ENCODE peak calls at places on chromosome 15, in five cellular contexts. Z is AG09319, S is upper lobe of right lung, E is stomach, W is astrocyte of the spinal cord. R is an unnamed sample.

GRCh38 chr15:40323953-40324937 is 753 bp downstream of the INAFM2 start:
- DNase-seq in Z (no peak), S (peak), E (no peak), W (no peak), R (peak)

GRCh38 chr15:57677206-57677605 is 29.3 kb upstream of the POLR2M start:
- DNase-seq in Z (no peak), S (no peak), E (no peak), W (no peak), R (no peak)

GRCh38 chr15:27545494-27546255 is 553.4 kb downstream of the OCA2 start:
- DNase-seq in Z (no peak), S (no peak), E (no peak), W (no peak), R (no peak)

GRCh38 chr15:84810073-84810840 is 6.9 kb upstream of the ALPK3 start:
- DNase-seq in Z (no peak), S (peak), E (no peak), W (no peak), R (no peak)

GRCh38 chr15:39358441-39359041 is 222.3 kb upstream of the THBS1 start:
- DNase-seq in Z (no peak), S (no peak), E (peak), W (peak), R (no peak)

GRCh38 chr15:40344217-40344616 is 3.5 kb upstream of the CCDC9B start:
- DNase-seq in Z (no peak), S (peak), E (no peak), W (peak), R (no peak)

GRCh38 chr15:22258402-22259150 is 178.2 kb downstream of the OR4M2 start:
- DNase-seq in Z (no peak), S (no peak), E (no peak), W (no peak), R (no peak)

GRCh38 chr15:71596672-71597071 is 213.7 kb upstream of the NR2E3 start:
- DNase-seq in Z (peak), S (no peak), E (peak), W (peak), R (no peak)

GRCh38 chr15:71653986-71654713 is 156.2 kb upstream of the NR2E3 start:
- DNase-seq in Z (no peak), S (no peak), E (peak), W (no peak), R (no peak)

GRCh38 chr15:60975951-60976350 is 253.2 kb downstream of the RORA start:
- DNase-seq in Z (no peak), S (no peak), E (no peak), W (no peak), R (no peak)

GRCh38 chr15:80878867-80879250 is 99.7 kb downstream of the CEMIP start:
- DNase-seq in Z (no peak), S (no peak), E (no peak), W (no peak), R (no peak)

GRCh38 chr15:90946538-90946937 is 8.1 kb upstream of the RCCD1 start:
- DNase-seq in Z (no peak), S (no peak), E (no peak), W (no peak), R (no peak)

DNA sequence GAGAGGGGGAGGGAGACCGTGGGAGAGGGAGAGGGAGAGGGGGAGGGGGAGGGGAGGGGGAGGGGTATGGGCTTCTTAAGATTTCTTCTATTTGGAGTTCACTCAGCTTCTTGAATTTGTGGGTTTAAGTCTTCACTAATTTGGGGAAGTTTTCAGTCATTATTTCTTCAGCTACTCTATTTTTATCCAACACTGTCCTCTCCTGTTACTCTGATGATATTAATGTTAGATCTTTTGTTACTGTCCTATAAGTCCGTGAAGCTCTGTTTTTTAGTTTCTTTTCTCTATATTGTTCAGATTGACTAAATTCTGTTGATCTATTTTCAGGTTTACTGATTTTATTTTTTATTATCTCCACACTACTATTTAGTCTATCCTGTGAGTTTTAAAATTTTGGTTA is 351.5 kb upstream of the TPM1 start:
- DNase-seq in Z (no peak), S (no peak), E (no peak), W (no peak), R (no peak)
- TF ChIP-seq CTCF in Z (peak), S (peak), E (no peak), W (no peak), R (no peak)

DNA sequence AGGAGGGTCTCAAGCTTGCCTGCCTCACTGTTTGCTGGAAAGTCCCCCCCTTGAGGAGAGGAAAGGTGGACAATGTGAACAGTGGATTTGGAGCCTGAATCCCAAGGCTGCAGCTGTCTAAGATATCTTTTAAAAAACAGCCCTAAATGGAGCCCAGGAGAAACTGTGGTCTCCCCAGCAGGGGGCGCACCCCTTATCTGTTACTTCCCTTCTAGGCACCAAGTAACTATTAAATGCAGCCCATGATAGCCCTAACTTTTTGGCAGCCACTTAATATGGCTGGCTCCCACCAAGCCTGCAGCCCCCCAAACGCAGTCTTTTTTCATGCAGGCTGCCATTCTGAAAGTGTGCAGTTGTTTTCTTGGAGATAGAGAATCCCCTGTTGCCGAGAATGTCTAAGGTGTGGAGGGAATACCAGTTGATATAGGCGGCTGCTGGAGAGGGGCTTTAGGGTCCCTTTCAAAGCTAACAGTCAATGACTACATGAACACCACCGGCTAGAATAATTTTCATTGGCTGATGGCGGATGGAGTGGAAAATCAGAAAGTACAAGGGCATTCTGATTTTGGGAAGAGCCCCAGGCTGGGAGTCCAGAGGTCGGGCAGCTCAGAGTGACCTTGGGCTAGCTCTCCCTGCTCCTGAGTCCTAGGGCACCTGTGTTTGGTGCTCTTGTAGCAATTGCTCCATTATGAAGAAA is 1.3 kb downstream of the RHCG start:
- DNase-seq in Z (no peak), S (no peak), E (no peak), W (no peak), R (peak)
- TF ChIP-seq CTCF in Z (peak), S (peak), E (no peak), W (peak), R (peak)

GRCh38 chr15:74403981-74404563 is 29.7 kb downstream of the SEMA7A start:
- DNase-seq in Z (no peak), S (no peak), E (no peak), W (no peak), R (peak)
- TF ChIP-seq CTCF in Z (no peak), S (no peak), E (no peak), W (no peak), R (no peak)

GRCh38 chr15:89444855-89445254 is 51.5 kb downstream of the RHCG start:
- DNase-seq in Z (no peak), S (no peak), E (no peak), W (no peak), R (no peak)

GRCh38 chr15:89446260-89446891 is 50.0 kb downstream of the RHCG start:
- DNase-seq in Z (no peak), S (no peak), E (no peak), W (no peak), R (no peak)

GRCh38 chr15:89442671-89443307 is 53.6 kb downstream of the RHCG start:
- DNase-seq in Z (no peak), S (peak), E (peak), W (peak), R (peak)

GRCh38 chr15:89445553-89445952 is 50.8 kb downstream of the RHCG start:
- DNase-seq in Z (no peak), S (no peak), E (no peak), W (no peak), R (no peak)

DNA sequence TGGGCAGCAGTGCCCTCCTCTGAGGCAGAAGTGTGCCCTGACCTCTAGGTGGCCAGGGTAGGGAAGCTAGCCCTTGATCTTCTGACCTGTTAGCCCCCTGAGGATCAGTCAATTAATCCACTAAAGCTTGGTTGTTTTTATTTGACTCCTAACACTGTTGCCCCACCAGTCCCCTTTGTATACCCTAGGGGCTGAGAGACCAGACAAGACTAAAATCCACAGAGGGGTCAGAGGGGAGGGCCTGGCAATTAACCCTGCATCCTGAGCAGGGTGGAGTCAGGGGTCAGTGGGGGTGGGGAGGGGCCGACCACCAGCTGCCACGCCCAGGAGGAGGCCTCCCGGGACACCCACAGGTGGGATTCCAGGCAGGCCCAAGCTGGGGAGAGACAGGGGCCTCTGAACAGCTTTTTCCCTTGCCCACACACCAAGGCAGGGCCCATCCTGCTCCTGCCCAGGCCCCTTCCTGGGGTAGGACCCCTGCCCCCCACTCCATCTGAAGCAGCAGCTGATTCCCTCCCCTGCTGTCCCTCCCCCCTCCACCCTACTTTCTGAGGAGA is 52.1 kb downstream of the RHCG start:
- DNase-seq in Z (no peak), S (no peak), E (no peak), W (no peak), R (no peak)
- TF ChIP-seq CTCF in Z (no peak), S (no peak), E (no peak), W (no peak), R (no peak)

DNA sequence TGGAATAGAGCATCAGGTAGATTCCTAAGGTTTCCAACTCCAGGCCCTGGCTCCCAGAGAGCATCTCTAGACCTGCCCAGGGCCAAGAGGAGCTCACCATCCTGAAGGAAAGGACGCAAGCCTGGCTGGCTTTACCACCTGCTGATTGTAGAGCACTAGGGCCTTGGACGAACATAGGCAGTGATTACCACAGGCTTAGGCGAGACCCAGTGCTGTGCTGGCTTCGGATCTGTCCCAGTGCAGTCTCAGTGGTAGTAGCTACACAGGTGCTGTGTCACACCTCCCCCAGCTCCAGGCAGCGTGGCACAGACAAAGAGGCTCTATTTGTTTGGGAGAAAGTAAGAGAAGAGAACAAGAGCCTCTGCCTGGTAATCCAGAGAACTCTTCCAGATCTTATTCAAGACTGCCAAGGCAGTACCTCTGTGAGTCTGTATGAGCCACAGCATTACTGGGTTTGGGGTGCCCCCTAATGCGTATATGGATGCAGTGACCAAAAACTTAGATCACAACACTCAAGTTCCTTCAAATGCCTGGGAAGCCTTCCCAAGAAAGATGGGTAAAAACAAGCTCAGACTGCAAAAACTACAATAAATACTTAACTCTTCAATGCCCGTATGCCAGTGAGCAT is 25.4 kb downstream of the ISG20 start:
- DNase-seq in Z (no peak), S (no peak), E (peak), W (no peak), R (no peak)
- TF ChIP-seq CTCF in Z (no peak), S (peak), E (no peak), W (no peak), R (peak)